ENCODE peak calls at places on chromosomes 7 and 10, in eight cellular contexts. Y is heart left ventricle; G is heart right ventricle; B is amniotic stem cell; T is fibroblast of the conjunctiva; N is HEK293T; I is activated CD4-positive, alpha-beta T cell treated with anti-CD3 and anti-CD28 coated beads, Interleukin-2, amount 50 U/mL, for 24 hours; Z is COR-L47. J is an unnamed sample.

GRCh38 chr10:89206402-89207180 is 526 bp downstream of the CH25H start:
- DNase-seq in T (no peak), Y (peak), N (no peak), I (no peak), G (peak), B (no peak), Z (peak), J (peak)

GRCh38 chr7:141073641-141074161 is at the start of gene TMEM178B:
- DNase-seq in B (no peak), T (no peak), I (no peak), Y (peak), G (peak), N (peak), Z (peak), J (no peak)

GRCh38 chr7:159191236-159191635 is 46.6 kb upstream of the VIPR2 start:
- DNase-seq in Z (no peak), G (no peak), B (no peak), I (no peak), N (no peak), T (no peak), Y (no peak), J (no peak)

GRCh38 chr7:116801092-116801710 is 61.2 kb upstream of the CAPZA2 start:
- DNase-seq in G (no peak), T (no peak), N (no peak), Y (no peak), Z (no peak), I (no peak), B (peak), J (no peak)

GRCh38 chr7:35254496-35255416 is 856 bp upstream of the TBX20 start:
- DNase-seq in Y (peak), G (peak), Z (no peak), N (no peak), T (no peak), I (no peak), B (no peak), J (no peak)

GRCh38 chr10:111103196-111103595 is 26.4 kb downstream of the ADRA2A start:
- DNase-seq in N (no peak), B (no peak), Y (no peak), G (no peak), T (no peak), I (no peak), Z (no peak), J (no peak)

GRCh38 chr7:100891555-100891954 is 2.0 kb upstream of the UFSP1 start:
- DNase-seq in Y (no peak), Z (no peak), G (no peak), T (no peak), N (no peak), B (no peak), I (no peak), J (no peak)

GRCh38 chr7:142919656-142920055 is 13.9 kb downstream of the TRPV5 start:
- DNase-seq in N (no peak), B (no peak), Y (no peak), G (no peak), I (no peak), Z (no peak), T (no peak), J (no peak)

GRCh38 chr10:102327641-102328040 is 67.9 kb upstream of the NFKB2 start:
- DNase-seq in I (no peak), Z (no peak), Y (no peak), G (no peak), T (no peak), B (no peak), N (no peak), J (no peak)

GRCh38 chr10:110510086-110510485 is 12.4 kb downstream of the DUSP5 start:
- DNase-seq in T (no peak), I (no peak), N (no peak), Y (no peak), G (no peak), B (no peak), Z (no peak), J (no peak)

GRCh38 chr10:50622497-50623298 is 1.1 kb downstream of the SGMS1 start:
- DNase-seq in Y (peak), N (peak), I (no peak), Z (no peak), G (peak), B (peak), T (no peak), J (peak)

GRCh38 chr7:145863-146262 is 46.5 kb upstream of the FAM20C start:
- DNase-seq in G (no peak), B (no peak), I (no peak), T (no peak), N (no peak), Z (no peak), Y (no peak), J (no peak)

GRCh38 chr7:127786184-127786583 is 134.2 kb downstream of the SND1 start:
- DNase-seq in I (no peak), Y (no peak), B (no peak), Z (no peak), G (no peak), T (no peak), N (no peak), J (no peak)

GRCh38 chr7:132045481-132045980 is 489.1 kb upstream of the PODXL start:
- DNase-seq in Y (no peak), G (no peak), T (no peak), I (no peak), B (no peak), N (no peak), Z (no peak), J (no peak)

GRCh38 chr7:151710646-151711434 is 166.1 kb downstream of the PRKAG2 start:
- DNase-seq in N (no peak), G (no peak), Y (no peak), T (no peak), Z (no peak), B (no peak), I (no peak), J (no peak)

GRCh38 chr7:100007887-100008286 is 7.5 kb upstream of the ZKSCAN1 start:
- DNase-seq in B (no peak), Z (no peak), I (no peak), T (no peak), Y (no peak), N (no peak), G (no peak), J (no peak)

GRCh38 chr7:157475601-157476000 is 138.8 kb downstream of the DNAJB6 start:
- DNase-seq in Y (no peak), B (no peak), I (no peak), G (no peak), N (no peak), T (no peak), Z (no peak), J (no peak)

GRCh38 chr10:12414278-12414988 is 65.1 kb downstream of the CAMK1D start:
- DNase-seq in Y (no peak), I (no peak), T (no peak), B (no peak), G (no peak), Z (no peak), N (no peak), J (no peak)

GRCh38 chr10:121788717-121789116 is 139.1 kb downstream of the ATE1 start:
- DNase-seq in Z (no peak), G (no peak), N (no peak), I (no peak), T (no peak), Y (no peak), B (no peak), J (no peak)

GRCh38 chr10:127922675-127923366 is 15.9 kb downstream of the PTPRE start:
- DNase-seq in G (peak), N (no peak), T (peak), B (no peak), Z (no peak), I (no peak), Y (peak), J (no peak)

GRCh38 chr10:84541289-84541637 is 212.9 kb downstream of the CCSER2 start:
- DNase-seq in I (no peak), B (no peak), N (peak), Y (no peak), Z (no peak), T (no peak), G (no peak), J (no peak)

GRCh38 chr7:20598479-20599419 is 16.7 kb upstream of the ABCB5 start:
- DNase-seq in G (no peak), Y (no peak), T (peak), Z (peak), N (peak), I (peak), B (peak), J (no peak)

GRCh38 chr10:19576576-19576975 is 239.7 kb upstream of the PLXDC2 start:
- DNase-seq in I (no peak), N (no peak), G (no peak), Z (no peak), T (no peak), Y (no peak), B (no peak), J (no peak)

GRCh38 chr7:137916980-137917645 is 70.3 kb upstream of the DGKI start:
- DNase-seq in B (no peak), G (no peak), Z (no peak), N (no peak), T (no peak), I (no peak), Y (no peak), J (no peak)

GRCh38 chr7:4288791-4289190 is 393.3 kb upstream of the FOXK1 start:
- DNase-seq in B (no peak), N (no peak), I (no peak), T (no peak), Y (no peak), G (no peak), Z (no peak), J (no peak)

GRCh38 chr7:150556521-150557138 is 10.6 kb upstream of the GIMAP4 start:
- DNase-seq in T (no peak), N (no peak), B (no peak), I (no peak), G (no peak), Z (no peak), Y (no peak), J (no peak)

GRCh38 chr7:37216156-37216839 is 232.4 kb downstream of the ELMO1 start:
- DNase-seq in I (no peak), G (no peak), B (no peak), T (no peak), Z (no peak), Y (peak), N (no peak), J (no peak)

GRCh38 chr7:137667633-137668387 is 179.0 kb downstream of the DGKI start:
- DNase-seq in G (no peak), B (peak), Z (peak), T (peak), Y (no peak), N (no peak), I (no peak), J (no peak)

GRCh38 chr7:150944066-150945042 is 33.8 kb downstream of the KCNH2 start:
- DNase-seq in T (no peak), I (no peak), Y (no peak), G (no peak), B (no peak), Z (no peak), N (no peak), J (no peak)

GRCh38 chr7:70620333-70621055 is 511.4 kb upstream of the GALNT17 start:
- DNase-seq in Z (no peak), T (no peak), N (no peak), I (no peak), G (no peak), B (no peak), Y (no peak), J (no peak)

GRCh38 chr10:110488124-110488681 is 9.5 kb upstream of the DUSP5 start:
- DNase-seq in B (no peak), Y (no peak), G (no peak), N (no peak), I (no peak), Z (no peak), T (no peak), J (no peak)

GRCh38 chr7:44068054-44068453 is 2.7 kb upstream of the PGAM2 start:
- DNase-seq in T (no peak), G (no peak), N (no peak), I (no peak), B (no peak), Z (no peak), Y (no peak), J (no peak)

J was measured in effector CD8-positive, alpha-beta T cell.